ENCODE peak calls at places on chromosomes 5 and 9, in seven cellular contexts. O is fibroblast of lung; T is DMS79 treated with DMSO at 0.1 percent for 48 hours; F is B cell; C is caudate nucleus; H is HCT116; Y is stimulated activated CD4-positive, alpha-beta T cell treated with anti-CD3 and anti-CD28 coated beads, Interleukin-1b, Interleukin-23, amount 100 ng/mL, for 4 hours. M is an unnamed sample.

GRCh38 chr9:116547729-116548426 is 139.2 kb upstream of the TRIM32 start:
- DNase-seq in T (no peak), O (no peak), C (peak), F (no peak), H (no peak), Y (no peak), M (no peak)

GRCh38 chr9:83473488-83473971 is 64.7 kb downstream of the FRMD3 start:
- DNase-seq in T (no peak), O (no peak), H (no peak), C (no peak), F (peak), Y (no peak), M (no peak)

GRCh38 chr9:72586388-72587160 is 65.2 kb downstream of the TMC1 start:
- DNase-seq in H (no peak), C (no peak), O (peak), T (no peak), Y (no peak), F (no peak), M (no peak)

GRCh38 chr9:79572891-79573696 is 1.3 kb downstream of the TLE4 start:
- DNase-seq in T (peak), H (no peak), F (peak), Y (peak), C (no peak), O (no peak), M (peak)

GRCh38 chr9:129836342-129837007 is 1.2 kb downstream of the USP20 start:
- DNase-seq in Y (peak), F (peak), O (no peak), C (no peak), H (no peak), T (no peak), M (no peak)

GRCh38 chr9:125990186-125990792 is 243.1 kb downstream of the PBX3 start:
- DNase-seq in H (no peak), T (no peak), Y (no peak), O (no peak), C (no peak), F (no peak), M (no peak)

GRCh38 chr5:84411832-84412605 is 27.3 kb upstream of the EDIL3 start:
- DNase-seq in T (no peak), C (no peak), O (peak), F (no peak), H (no peak), Y (no peak), M (no peak)

GRCh38 chr9:34190996-34191892 is 12.4 kb downstream of the UBAP1 start:
- DNase-seq in O (peak), T (no peak), Y (no peak), C (no peak), F (no peak), H (no peak), M (no peak)

GRCh38 chr9:104091708-104092107 is 2.4 kb upstream of the SMC2 start:
- DNase-seq in O (peak), C (no peak), T (no peak), F (peak), H (no peak), Y (no peak), M (no peak)

GRCh38 chr5:102937916-102938315 is 182.0 kb downstream of the GIN1 start:
- DNase-seq in H (no peak), Y (no peak), T (no peak), C (no peak), O (peak), F (no peak), M (no peak)

GRCh38 chr5:104942735-104943134 is 1380.1 kb upstream of the NUDT12 start:
- DNase-seq in O (peak), Y (no peak), T (no peak), H (no peak), F (no peak), C (no peak), M (no peak)

GRCh38 chr5:136082390-136083193 is 50.1 kb upstream of the SMAD5 start:
- DNase-seq in T (no peak), C (no peak), F (peak), Y (peak), H (peak), O (no peak), M (peak)

GRCh38 chr5:154318691-154319090 is 127.1 kb upstream of the SAP30L start:
- DNase-seq in Y (no peak), O (no peak), C (no peak), H (no peak), T (no peak), F (no peak), M (no peak)

GRCh38 chr9:128056887-128057723 is 10.0 kb downstream of the NAIF1 start:
- DNase-seq in Y (no peak), C (no peak), H (no peak), T (no peak), F (no peak), O (no peak), M (no peak)

GRCh38 chr5:168467755-168468280 is 18.5 kb upstream of the RARS1 start:
- DNase-seq in F (no peak), C (no peak), T (no peak), Y (no peak), O (no peak), H (no peak), M (peak)

GRCh38 chr5:35129921-35130485 is 82.3 kb upstream of the AGXT2 start:
- DNase-seq in C (no peak), H (no peak), T (no peak), Y (peak), O (peak), F (no peak), M (no peak)

GRCh38 chr9:132733133-132733815 is 63.0 kb downstream of the GTF3C4 start:
- DNase-seq in O (peak), H (no peak), Y (no peak), T (no peak), F (no peak), C (no peak), M (no peak)

GRCh38 chr9:129007766-129008468 is 20.2 kb downstream of the SH3GLB2 start:
- DNase-seq in Y (no peak), H (no peak), F (no peak), T (no peak), O (no peak), C (no peak), M (no peak)

GRCh38 chr9:21993893-21994525 is at the start of gene CDKN2A:
- DNase-seq in H (no peak), C (no peak), O (peak), T (peak), F (peak), Y (no peak), M (peak)